ENCODE peak calls at places on chromosomes 7 and 10, in four cellular contexts. One of them, this sample, is unnamed.

GRCh38 chr7:115984105-115984504 is 46.5 kb downstream of the TFEC start:
- DNase-seq in stimulated activated naive B cell treated with anti-CD40 and anti-IgM and Interleukin-4, amounts not matched to agents 10 μg/mL and 1 μg/mL and 100 μg/mL, for 72 hours: no peak
- DNase-seq in NCI-H2081: no peak
- DNase-seq in amniotic epithelial cell: peak
- DNase-seq in this sample: no peak

GRCh38 chr7:130913721-130914588 is 179.9 kb upstream of the KLF14 start:
- DNase-seq in stimulated activated naive B cell treated with anti-CD40 and anti-IgM and Interleukin-4, amounts not matched to agents 10 μg/mL and 1 μg/mL and 100 μg/mL, for 72 hours: no peak
- DNase-seq in NCI-H2081: no peak
- DNase-seq in amniotic epithelial cell: no peak
- DNase-seq in this sample: no peak

GRCh38 chr7:44978511-44979366 is at the start of gene MYO1G:
- DNase-seq in amniotic epithelial cell: no peak
- DNase-seq in NCI-H2081: no peak
- DNase-seq in stimulated activated naive B cell treated with anti-CD40 and anti-IgM and Interleukin-4, amounts not matched to agents 10 μg/mL and 1 μg/mL and 100 μg/mL, for 72 hours: peak
- DNase-seq in this sample: no peak

GRCh38 chr7:102236592-102237287 is 49.9 kb upstream of the SH2B2 start:
- DNase-seq in amniotic epithelial cell: peak
- DNase-seq in stimulated activated naive B cell treated with anti-CD40 and anti-IgM and Interleukin-4, amounts not matched to agents 10 μg/mL and 1 μg/mL and 100 μg/mL, for 72 hours: peak
- DNase-seq in NCI-H2081: peak
- DNase-seq in this sample: peak

GRCh38 chr7:31516680-31517079 is 2.8 kb downstream of the ITPRID1 start:
- DNase-seq in amniotic epithelial cell: no peak
- DNase-seq in stimulated activated naive B cell treated with anti-CD40 and anti-IgM and Interleukin-4, amounts not matched to agents 10 μg/mL and 1 μg/mL and 100 μg/mL, for 72 hours: no peak
- DNase-seq in NCI-H2081: no peak
- DNase-seq in this sample: no peak

GRCh38 chr7:131425992-131426391 is 98.3 kb downstream of the MKLN1 start:
- DNase-seq in amniotic epithelial cell: no peak
- DNase-seq in stimulated activated naive B cell treated with anti-CD40 and anti-IgM and Interleukin-4, amounts not matched to agents 10 μg/mL and 1 μg/mL and 100 μg/mL, for 72 hours: no peak
- DNase-seq in NCI-H2081: no peak
- DNase-seq in this sample: no peak

GRCh38 chr10:44422153-44422552 is 37.3 kb upstream of the CXCL12 start:
- DNase-seq in amniotic epithelial cell: no peak
- DNase-seq in stimulated activated naive B cell treated with anti-CD40 and anti-IgM and Interleukin-4, amounts not matched to agents 10 μg/mL and 1 μg/mL and 100 μg/mL, for 72 hours: no peak
- DNase-seq in NCI-H2081: no peak
- DNase-seq in this sample: no peak

GRCh38 chr10:122551450-122551849 is 9.1 kb upstream of the DMBT1 start:
- DNase-seq in amniotic epithelial cell: no peak
- DNase-seq in stimulated activated naive B cell treated with anti-CD40 and anti-IgM and Interleukin-4, amounts not matched to agents 10 μg/mL and 1 μg/mL and 100 μg/mL, for 72 hours: no peak
- DNase-seq in NCI-H2081: no peak
- DNase-seq in this sample: no peak

GRCh38 chr10:8044908-8045727 is 9.4 kb upstream of the GATA3 start:
- DNase-seq in amniotic epithelial cell: no peak
- DNase-seq in stimulated activated naive B cell treated with anti-CD40 and anti-IgM and Interleukin-4, amounts not matched to agents 10 μg/mL and 1 μg/mL and 100 μg/mL, for 72 hours: no peak
- DNase-seq in NCI-H2081: peak
- DNase-seq in this sample: no peak

GRCh38 chr7:1855396-1856160 is 185.5 kb downstream of the ELFN1 start:
- DNase-seq in amniotic epithelial cell: no peak
- DNase-seq in NCI-H2081: no peak
- DNase-seq in stimulated activated naive B cell treated with anti-CD40 and anti-IgM and Interleukin-4, amounts not matched to agents 10 μg/mL and 1 μg/mL and 100 μg/mL, for 72 hours: no peak
- DNase-seq in this sample: no peak

GRCh38 chr7:149071641-149072437 is 18.7 kb downstream of the ZNF786 start:
- DNase-seq in stimulated activated naive B cell treated with anti-CD40 and anti-IgM and Interleukin-4, amounts not matched to agents 10 μg/mL and 1 μg/mL and 100 μg/mL, for 72 hours: no peak
- DNase-seq in amniotic epithelial cell: no peak
- DNase-seq in NCI-H2081: no peak
- DNase-seq in this sample: no peak

GRCh38 chr7:153948055-153948454 is 104.1 kb upstream of the DPP6 start:
- DNase-seq in amniotic epithelial cell: no peak
- DNase-seq in NCI-H2081: no peak
- DNase-seq in stimulated activated naive B cell treated with anti-CD40 and anti-IgM and Interleukin-4, amounts not matched to agents 10 μg/mL and 1 μg/mL and 100 μg/mL, for 72 hours: no peak
- DNase-seq in this sample: no peak

GRCh38 chr7:14761506-14762296 is 140.8 kb downstream of the DGKB start:
- DNase-seq in stimulated activated naive B cell treated with anti-CD40 and anti-IgM and Interleukin-4, amounts not matched to agents 10 μg/mL and 1 μg/mL and 100 μg/mL, for 72 hours: no peak
- DNase-seq in NCI-H2081: peak
- DNase-seq in amniotic epithelial cell: peak
- DNase-seq in this sample: no peak

GRCh38 chr10:77548157-77548556 is 89.5 kb downstream of the KCNMA1 start:
- DNase-seq in stimulated activated naive B cell treated with anti-CD40 and anti-IgM and Interleukin-4, amounts not matched to agents 10 μg/mL and 1 μg/mL and 100 μg/mL, for 72 hours: no peak
- DNase-seq in NCI-H2081: no peak
- DNase-seq in amniotic epithelial cell: no peak
- DNase-seq in this sample: no peak

GRCh38 chr10:58435297-58435696 is 50.1 kb downstream of the TFAM start:
- DNase-seq in NCI-H2081: no peak
- DNase-seq in stimulated activated naive B cell treated with anti-CD40 and anti-IgM and Interleukin-4, amounts not matched to agents 10 μg/mL and 1 μg/mL and 100 μg/mL, for 72 hours: no peak
- DNase-seq in amniotic epithelial cell: peak
- DNase-seq in this sample: no peak

GRCh38 chr7:151706568-151707469 is 170.1 kb downstream of the PRKAG2 start:
- DNase-seq in stimulated activated naive B cell treated with anti-CD40 and anti-IgM and Interleukin-4, amounts not matched to agents 10 μg/mL and 1 μg/mL and 100 μg/mL, for 72 hours: no peak
- DNase-seq in NCI-H2081: no peak
- DNase-seq in amniotic epithelial cell: peak
- DNase-seq in this sample: no peak

GRCh38 chr10:59387951-59388431 is 25.6 kb upstream of the FAM13C start:
- DNase-seq in stimulated activated naive B cell treated with anti-CD40 and anti-IgM and Interleukin-4, amounts not matched to agents 10 μg/mL and 1 μg/mL and 100 μg/mL, for 72 hours: no peak
- DNase-seq in NCI-H2081: no peak
- DNase-seq in amniotic epithelial cell: peak
- DNase-seq in this sample: no peak